ENCODE peak calls at places on chromosomes 3 and 15, in eight cellular contexts. R is ACHN, V is AG10803, F is A172, A is osteocyte, J is RWPE1, I is D341Med, W is kidney glomerular epithelial cell. L is an unnamed sample.

GRCh38 chr15:87167706-87168105 is 1088.0 kb downstream of the AGBL1 start:
- DNase-seq in R (no peak), V (no peak), F (no peak), A (no peak), J (peak), I (no peak), W (no peak), L (no peak)

GRCh38 chr15:51051776-51052175 is 42.9 kb downstream of the TNFAIP8L3 start:
- DNase-seq in R (no peak), V (peak), F (no peak), A (no peak), J (no peak), I (no peak), W (no peak), L (no peak)

GRCh38 chr15:66848666-66849392 is 146.8 kb downstream of the SMAD6 start:
- DNase-seq in R (no peak), V (no peak), F (no peak), A (no peak), J (no peak), I (peak), W (no peak), L (no peak)

GRCh38 chr3:6392123-6392522 is 468.8 kb upstream of the GRM7 start:
- DNase-seq in R (no peak), V (no peak), F (no peak), A (no peak), J (no peak), I (no peak), W (no peak), L (no peak)

GRCh38 chr3:31735667-31736066 is 202.9 kb downstream of the STT3B start:
- DNase-seq in R (no peak), V (no peak), F (no peak), A (no peak), J (no peak), I (no peak), W (no peak), L (no peak)

GRCh38 chr3:9248232-9249191 is 934 bp downstream of the SRGAP3 start:
- DNase-seq in R (no peak), V (no peak), F (no peak), A (no peak), J (peak), I (peak), W (peak), L (no peak)

GRCh38 chr3:156676467-156677119 is 2.2 kb downstream of the TIPARP start:
- DNase-seq in R (peak), V (peak), F (peak), A (no peak), J (peak), I (no peak), W (no peak), L (no peak)

GRCh38 chr3:49158108-49158709 is 7.9 kb downstream of the CCDC71 start:
- DNase-seq in R (peak), V (no peak), F (peak), A (no peak), J (no peak), I (no peak), W (peak), L (peak)

GRCh38 chr15:64892850-64893403 is 18.8 kb upstream of the ANKDD1A start:
- DNase-seq in R (no peak), V (no peak), F (no peak), A (no peak), J (no peak), I (no peak), W (no peak), L (no peak)

GRCh38 chr3:62919784-62920183 is 44.6 kb upstream of the CADPS start:
- DNase-seq in R (no peak), V (no peak), F (no peak), A (no peak), J (no peak), I (no peak), W (no peak), L (no peak)

GRCh38 chr15:81502436-81502835 is 128.4 kb upstream of the TMC3 start:
- DNase-seq in R (no peak), V (no peak), F (no peak), A (no peak), J (no peak), I (no peak), W (no peak), L (no peak)

GRCh38 chr15:72902245-72902928 is 118.8 kb upstream of the ADPGK start:
- DNase-seq in R (no peak), V (peak), F (peak), A (no peak), J (no peak), I (no peak), W (no peak), L (no peak)